ENCODE peak calls at places on chromosomes 11 and 22, in six cellular contexts. One of them, this sample, is unnamed.

GRCh38 chr11:3162410-3163240 is 2.5 kb downstream of the OSBPL5 start:
- DNase-seq in right lobe of liver: peak
- DNase-seq in gastrocnemius medialis: no peak
- DNase-seq in IMR-90: no peak
- DNase-seq in Peyer's patch: no peak
- DNase-seq in GM12878: no peak
- DNase-seq in this sample: peak

GRCh38 chr11:74641289-74641688 is 48.9 kb downstream of the POLD3 start:
- DNase-seq in Peyer's patch: no peak
- DNase-seq in gastrocnemius medialis: no peak
- DNase-seq in GM12878: no peak
- DNase-seq in right lobe of liver: no peak
- DNase-seq in IMR-90: no peak
- DNase-seq in this sample: no peak

GRCh38 chr11:94740083-94740974 is 27.8 kb upstream of the AMOTL1 start:
- DNase-seq in IMR-90: no peak
- DNase-seq in right lobe of liver: peak
- DNase-seq in Peyer's patch: peak
- DNase-seq in GM12878: no peak
- DNase-seq in gastrocnemius medialis: no peak
- DNase-seq in this sample: peak

GRCh38 chr11:73177380-73178091 is 35.4 kb upstream of the FCHSD2 start:
- DNase-seq in GM12878: no peak
- DNase-seq in IMR-90: no peak
- DNase-seq in right lobe of liver: no peak
- DNase-seq in Peyer's patch: no peak
- DNase-seq in gastrocnemius medialis: peak
- DNase-seq in this sample: peak

GRCh38 chr11:133136376-133136775 is 395.9 kb downstream of the OPCML start:
- DNase-seq in Peyer's patch: no peak
- DNase-seq in IMR-90: no peak
- DNase-seq in right lobe of liver: no peak
- DNase-seq in gastrocnemius medialis: no peak
- DNase-seq in GM12878: no peak
- DNase-seq in this sample: no peak

GRCh38 chr11:1706634-1707400 is 9.8 kb downstream of the KRTAP5-6 start:
- DNase-seq in IMR-90: no peak
- DNase-seq in GM12878: no peak
- DNase-seq in Peyer's patch: peak
- DNase-seq in gastrocnemius medialis: peak
- DNase-seq in right lobe of liver: no peak
- DNase-seq in this sample: no peak

GRCh38 chr11:93733474-93733873 is 7.8 kb downstream of the TAF1D start:
- DNase-seq in IMR-90: no peak
- DNase-seq in Peyer's patch: no peak
- DNase-seq in right lobe of liver: no peak
- DNase-seq in GM12878: no peak
- DNase-seq in gastrocnemius medialis: no peak
- DNase-seq in this sample: no peak

GRCh38 chr22:23071163-23072034 is 1.1 kb downstream of the GNAZ start:
- DNase-seq in Peyer's patch: peak
- DNase-seq in GM12878: no peak
- DNase-seq in gastrocnemius medialis: no peak
- DNase-seq in right lobe of liver: peak
- DNase-seq in IMR-90: no peak
- DNase-seq in this sample: peak

GRCh38 chr11:17603056-17603825 is 56.2 kb downstream of the OTOG start:
- DNase-seq in right lobe of liver: no peak
- DNase-seq in GM12878: no peak
- DNase-seq in Peyer's patch: no peak
- DNase-seq in gastrocnemius medialis: no peak
- DNase-seq in IMR-90: no peak
- DNase-seq in this sample: no peak

GRCh38 chr11:59025097-59025496 is 61.0 kb upstream of the GLYATL1B start:
- DNase-seq in right lobe of liver: no peak
- DNase-seq in IMR-90: no peak
- DNase-seq in Peyer's patch: peak
- DNase-seq in gastrocnemius medialis: no peak
- DNase-seq in GM12878: no peak
- DNase-seq in this sample: no peak

GRCh38 chr11:1310772-1311468 is 1.5 kb upstream of the TOLLIP start:
- DNase-seq in right lobe of liver: no peak
- DNase-seq in Peyer's patch: peak
- DNase-seq in gastrocnemius medialis: no peak
- DNase-seq in GM12878: no peak
- DNase-seq in IMR-90: no peak
- DNase-seq in this sample: no peak

GRCh38 chr11:123323482-123324056 is 106.5 kb upstream of the GRAMD1B start:
- DNase-seq in GM12878: no peak
- DNase-seq in right lobe of liver: no peak
- DNase-seq in IMR-90: no peak
- DNase-seq in gastrocnemius medialis: no peak
- DNase-seq in Peyer's patch: no peak
- DNase-seq in this sample: no peak

GRCh38 chr22:35887296-35887875 is 141.2 kb downstream of the RBFOX2 start:
- DNase-seq in right lobe of liver: no peak
- DNase-seq in gastrocnemius medialis: no peak
- DNase-seq in Peyer's patch: no peak
- DNase-seq in GM12878: no peak
- DNase-seq in IMR-90: peak
- DNase-seq in this sample: no peak

GRCh38 chr22:29703595-29704195 is 16.1 kb upstream of the CABP7 start:
- DNase-seq in gastrocnemius medialis: no peak
- DNase-seq in IMR-90: no peak
- DNase-seq in GM12878: no peak
- DNase-seq in right lobe of liver: no peak
- DNase-seq in Peyer's patch: no peak
- DNase-seq in this sample: peak

GRCh38 chr11:121249039-121249663 is 43.4 kb upstream of the SC5D start:
- DNase-seq in Peyer's patch: no peak
- DNase-seq in right lobe of liver: no peak
- DNase-seq in gastrocnemius medialis: no peak
- DNase-seq in GM12878: no peak
- DNase-seq in IMR-90: peak
- DNase-seq in this sample: no peak

GRCh38 chr22:27132896-27133500 is 475.6 kb downstream of the MIAT start:
- DNase-seq in gastrocnemius medialis: no peak
- DNase-seq in GM12878: no peak
- DNase-seq in right lobe of liver: no peak
- DNase-seq in IMR-90: no peak
- DNase-seq in Peyer's patch: no peak
- DNase-seq in this sample: no peak

GRCh38 chr11:117166491-117166890 is 12.1 kb upstream of the SIDT2 start:
- DNase-seq in right lobe of liver: no peak
- DNase-seq in Peyer's patch: no peak
- DNase-seq in GM12878: no peak
- DNase-seq in IMR-90: peak
- DNase-seq in gastrocnemius medialis: no peak
- DNase-seq in this sample: no peak

GRCh38 chr11:93888026-93888425 is 37.6 kb upstream of the VSTM5 start:
- DNase-seq in gastrocnemius medialis: no peak
- DNase-seq in IMR-90: no peak
- DNase-seq in Peyer's patch: no peak
- DNase-seq in GM12878: no peak
- DNase-seq in right lobe of liver: no peak
- DNase-seq in this sample: no peak

GRCh38 chr11:2247496-2247895 is 22.9 kb downstream of the ASCL2 start:
- DNase-seq in gastrocnemius medialis: no peak
- DNase-seq in Peyer's patch: no peak
- DNase-seq in GM12878: no peak
- DNase-seq in IMR-90: no peak
- DNase-seq in right lobe of liver: no peak
- DNase-seq in this sample: no peak

GRCh38 chr11:73999581-74000306 is 9.1 kb downstream of the UCP3 start:
- DNase-seq in GM12878: no peak
- DNase-seq in gastrocnemius medialis: no peak
- DNase-seq in IMR-90: no peak
- DNase-seq in right lobe of liver: no peak
- DNase-seq in Peyer's patch: peak
- DNase-seq in this sample: no peak

GRCh38 chr22:39522567-39523300 is 2.4 kb downstream of the ATF4 start:
- DNase-seq in gastrocnemius medialis: peak
- DNase-seq in GM12878: no peak
- DNase-seq in right lobe of liver: no peak
- DNase-seq in Peyer's patch: no peak
- DNase-seq in IMR-90: peak
- DNase-seq in this sample: peak

DNA sequence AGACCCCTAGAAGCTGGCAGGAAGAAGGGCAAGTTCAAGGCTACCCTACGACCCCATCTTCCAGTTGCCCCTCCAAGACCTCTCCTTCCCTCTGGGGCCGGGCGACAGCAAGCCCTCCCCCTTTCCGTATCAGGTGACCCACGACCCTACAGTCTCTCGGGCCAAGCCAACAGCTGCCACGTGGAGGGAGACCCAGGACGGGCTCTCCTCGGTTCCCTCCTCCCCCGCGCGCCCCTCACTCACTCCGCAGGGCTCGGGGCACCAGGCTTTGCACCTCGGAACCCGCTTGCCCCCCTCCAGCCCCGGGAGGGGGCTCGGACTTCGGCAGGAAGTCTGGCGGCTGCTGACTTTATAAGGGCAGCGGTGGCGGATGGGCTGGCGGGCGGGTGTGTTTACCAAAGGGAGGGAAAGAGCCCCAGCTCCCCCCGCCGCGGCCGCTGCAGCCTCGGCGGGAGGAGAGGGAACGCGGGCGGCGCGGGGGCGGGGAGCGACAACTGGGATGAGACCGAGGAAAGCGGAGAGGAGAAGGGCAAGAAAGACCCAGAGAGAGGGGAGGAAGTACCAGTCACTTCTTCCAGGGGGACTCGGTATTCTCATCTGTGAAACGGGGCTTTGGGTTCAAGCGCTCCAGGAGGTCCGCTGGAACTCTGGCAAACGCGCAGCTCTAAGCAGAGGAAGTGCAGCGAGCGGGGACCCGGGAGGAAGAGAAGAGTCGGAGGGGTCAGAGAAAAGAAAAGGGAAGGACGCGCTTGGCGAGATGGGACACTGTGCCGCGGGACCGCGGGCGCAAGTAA is 767 bp downstream of the SLC43A1 start:
- DNase-seq in GM12878: no peak
- DNase-seq in right lobe of liver: peak
- DNase-seq in Peyer's patch: peak
- DNase-seq in IMR-90: peak
- DNase-seq in gastrocnemius medialis: peak
- DNase-seq in this sample: peak
- TF ChIP-seq POLR2A in GM12878: peak
- TF ChIP-seq POLR2A in right lobe of liver: peak
- TF ChIP-seq POLR2A in Peyer's patch: no peak
- TF ChIP-seq POLR2A in IMR-90: no peak
- TF ChIP-seq POLR2A in gastrocnemius medialis: no peak
- TF ChIP-seq POLR2A in this sample: no peak

DNA sequence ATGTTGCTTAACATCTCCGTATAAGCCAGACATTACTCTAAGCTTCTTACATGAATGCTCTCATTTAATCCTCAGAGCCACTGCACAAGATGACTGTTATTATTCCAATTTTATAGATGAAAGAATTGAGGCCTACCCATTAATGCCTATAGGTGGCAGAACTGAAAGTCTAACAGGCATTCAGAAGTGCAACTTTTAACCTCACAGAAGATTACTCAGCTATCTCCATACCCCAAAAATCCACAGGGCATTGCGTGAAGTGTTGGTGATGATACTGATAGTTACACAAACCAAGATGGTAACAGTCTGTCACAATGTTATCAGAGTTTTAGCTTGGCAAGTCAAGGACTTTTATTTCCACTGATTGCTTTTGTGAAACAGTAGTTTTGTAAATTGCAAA is 130.5 kb downstream of the ARHGAP42 start:
- DNase-seq in right lobe of liver: no peak
- DNase-seq in GM12878: no peak
- DNase-seq in gastrocnemius medialis: no peak
- DNase-seq in IMR-90: no peak
- DNase-seq in Peyer's patch: no peak
- DNase-seq in this sample: no peak
- TF ChIP-seq CTCF in right lobe of liver: no peak
- TF ChIP-seq CTCF in GM12878: no peak
- TF ChIP-seq CTCF in gastrocnemius medialis: no peak
- TF ChIP-seq CTCF in IMR-90: no peak
- TF ChIP-seq CTCF in Peyer's patch: no peak
- TF ChIP-seq CTCF in this sample: no peak

GRCh38 chr11:45995342-45995734 is 72.9 kb downstream of the LARGE2 start:
- DNase-seq in GM12878: no peak
- DNase-seq in gastrocnemius medialis: no peak
- DNase-seq in right lobe of liver: no peak
- DNase-seq in Peyer's patch: no peak
- DNase-seq in IMR-90: no peak
- DNase-seq in this sample: no peak
- TF ChIP-seq POLR2A in GM12878: no peak
- TF ChIP-seq POLR2A in gastrocnemius medialis: no peak
- TF ChIP-seq POLR2A in right lobe of liver: no peak
- TF ChIP-seq POLR2A in Peyer's patch: no peak
- TF ChIP-seq POLR2A in IMR-90: no peak
- TF ChIP-seq POLR2A in this sample: no peak

GRCh38 chr22:19895160-19895849 is 40.6 kb upstream of the GNB1L start:
- DNase-seq in gastrocnemius medialis: no peak
- DNase-seq in right lobe of liver: no peak
- DNase-seq in Peyer's patch: no peak
- DNase-seq in GM12878: no peak
- DNase-seq in IMR-90: no peak
- DNase-seq in this sample: no peak

GRCh38 chr22:19893363-19893762 is 38.7 kb upstream of the GNB1L start:
- DNase-seq in IMR-90: no peak
- DNase-seq in Peyer's patch: no peak
- DNase-seq in gastrocnemius medialis: no peak
- DNase-seq in right lobe of liver: no peak
- DNase-seq in GM12878: no peak
- DNase-seq in this sample: no peak

GRCh38 chr22:19898831-19899567 is 42.6 kb upstream of the COMT start:
- DNase-seq in GM12878: no peak
- DNase-seq in Peyer's patch: no peak
- DNase-seq in right lobe of liver: no peak
- DNase-seq in gastrocnemius medialis: no peak
- DNase-seq in IMR-90: no peak
- DNase-seq in this sample: no peak

GRCh38 chr22:19897726-19898515 is 43.2 kb upstream of the GNB1L start:
- DNase-seq in right lobe of liver: no peak
- DNase-seq in IMR-90: no peak
- DNase-seq in Peyer's patch: no peak
- DNase-seq in gastrocnemius medialis: no peak
- DNase-seq in GM12878: no peak
- DNase-seq in this sample: no peak

DNA sequence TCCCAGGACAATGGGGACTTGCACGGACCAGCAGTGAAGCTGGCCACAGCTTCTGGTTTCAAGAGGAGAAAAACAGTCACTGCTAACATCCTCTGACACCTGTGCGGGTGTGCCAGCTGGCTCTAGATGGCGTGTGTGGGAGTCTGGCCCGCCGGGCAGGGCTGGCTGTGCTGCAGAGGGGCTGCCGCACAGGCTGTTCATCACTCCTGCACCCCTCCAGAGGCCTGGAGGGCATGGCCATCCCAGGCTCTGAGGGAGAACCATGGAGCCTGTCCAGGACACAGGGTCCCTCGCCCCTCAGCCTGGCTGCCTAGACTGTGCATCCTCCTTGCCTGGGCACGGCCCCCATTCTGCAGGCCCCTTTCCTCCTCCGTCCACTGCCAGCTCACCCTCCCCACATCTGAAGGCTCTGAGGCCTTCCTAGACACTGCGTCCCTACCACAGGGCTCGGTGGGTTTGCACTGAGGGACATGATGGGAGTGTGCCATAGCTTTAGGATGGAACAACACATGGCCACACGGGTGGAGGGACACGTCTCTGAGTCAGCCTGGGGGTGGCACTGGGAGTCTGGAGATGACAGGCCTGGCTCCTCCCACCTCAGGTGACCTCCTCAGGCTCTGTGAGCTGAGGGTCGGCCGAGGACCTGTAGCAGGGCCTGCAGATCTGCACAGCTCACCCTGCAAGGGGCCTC is 42.1 kb upstream of the GNB1L start:
- DNase-seq in GM12878: no peak
- DNase-seq in Peyer's patch: no peak
- DNase-seq in gastrocnemius medialis: no peak
- DNase-seq in IMR-90: no peak
- DNase-seq in right lobe of liver: no peak
- DNase-seq in this sample: no peak
- TF ChIP-seq CTCF in GM12878: no peak
- TF ChIP-seq CTCF in Peyer's patch: no peak
- TF ChIP-seq CTCF in gastrocnemius medialis: no peak
- TF ChIP-seq CTCF in IMR-90: no peak
- TF ChIP-seq CTCF in right lobe of liver: no peak
- TF ChIP-seq CTCF in this sample: no peak